ENCODE peak calls at places on chromosomes 16 and 17, in five cellular contexts. One of them, this sample, is unnamed.

GRCh38 chr16:11032000-11032921 is 87.9 kb downstream of the CLEC16A start:
- DNase-seq in fibroblast of lung: peak
- DNase-seq in fibroblast of mammary gland: peak
- DNase-seq in bronchial epithelial cell: peak
- DNase-seq in heart left ventricle: no peak
- DNase-seq in this sample: no peak

GRCh38 chr17:52824542-52824941 is 666.0 kb upstream of the CA10 start:
- DNase-seq in fibroblast of lung: no peak
- DNase-seq in fibroblast of mammary gland: no peak
- DNase-seq in bronchial epithelial cell: no peak
- DNase-seq in heart left ventricle: no peak
- DNase-seq in this sample: no peak

GRCh38 chr16:79869304-79870015 is 268.9 kb upstream of the MAF start:
- DNase-seq in fibroblast of lung: no peak
- DNase-seq in fibroblast of mammary gland: no peak
- DNase-seq in bronchial epithelial cell: no peak
- DNase-seq in heart left ventricle: no peak
- DNase-seq in this sample: no peak

GRCh38 chr17:17963066-17963465 is 9.1 kb downstream of the TOM1L2 start:
- DNase-seq in fibroblast of lung: no peak
- DNase-seq in fibroblast of mammary gland: no peak
- DNase-seq in bronchial epithelial cell: no peak
- DNase-seq in heart left ventricle: no peak
- DNase-seq in this sample: no peak

GRCh38 chr17:82863941-82864720 is 24.3 kb upstream of the ZNF750 start:
- DNase-seq in fibroblast of lung: peak
- DNase-seq in fibroblast of mammary gland: peak
- DNase-seq in bronchial epithelial cell: peak
- DNase-seq in heart left ventricle: no peak
- DNase-seq in this sample: no peak

GRCh38 chr17:31216053-31216751 is 80.8 kb downstream of the OMG start:
- DNase-seq in fibroblast of lung: peak
- DNase-seq in fibroblast of mammary gland: peak
- DNase-seq in bronchial epithelial cell: peak
- DNase-seq in heart left ventricle: no peak
- DNase-seq in this sample: no peak

GRCh38 chr17:66830451-66830850 is 4.5 kb upstream of the CACNG5 start:
- DNase-seq in fibroblast of lung: no peak
- DNase-seq in fibroblast of mammary gland: no peak
- DNase-seq in bronchial epithelial cell: no peak
- DNase-seq in heart left ventricle: no peak
- DNase-seq in this sample: no peak

GRCh38 chr16:70158261-70158939 is 15.2 kb upstream of the CLEC18C start:
- DNase-seq in fibroblast of lung: no peak
- DNase-seq in fibroblast of mammary gland: no peak
- DNase-seq in bronchial epithelial cell: no peak
- DNase-seq in heart left ventricle: no peak
- DNase-seq in this sample: no peak

GRCh38 chr16:54421220-54421619 is 134.6 kb upstream of the IRX3 start:
- DNase-seq in fibroblast of lung: no peak
- DNase-seq in fibroblast of mammary gland: no peak
- DNase-seq in bronchial epithelial cell: no peak
- DNase-seq in heart left ventricle: no peak
- DNase-seq in this sample: no peak

GRCh38 chr17:60151355-60151754 is 1.6 kb downstream of the CA4 start:
- DNase-seq in fibroblast of lung: no peak
- DNase-seq in fibroblast of mammary gland: no peak
- DNase-seq in bronchial epithelial cell: no peak
- DNase-seq in heart left ventricle: no peak
- DNase-seq in this sample: no peak

GRCh38 chr16:77214411-77215138 is 15.4 kb downstream of the SYCE1L start:
- DNase-seq in fibroblast of lung: no peak
- DNase-seq in fibroblast of mammary gland: peak
- DNase-seq in bronchial epithelial cell: no peak
- DNase-seq in heart left ventricle: no peak
- DNase-seq in this sample: no peak

GRCh38 chr17:41835214-41835799 is 725 bp downstream of the NT5C3B start:
- DNase-seq in fibroblast of lung: peak
- DNase-seq in fibroblast of mammary gland: no peak
- DNase-seq in bronchial epithelial cell: no peak
- DNase-seq in heart left ventricle: no peak
- DNase-seq in this sample: no peak

GRCh38 chr17:77317091-77317519 is 176.3 kb downstream of the SEC14L1 start:
- DNase-seq in fibroblast of lung: peak
- DNase-seq in fibroblast of mammary gland: no peak
- DNase-seq in bronchial epithelial cell: no peak
- DNase-seq in heart left ventricle: no peak
- DNase-seq in this sample: no peak

GRCh38 chr17:44147812-44148211 is 6.1 kb downstream of the HROB start:
- DNase-seq in fibroblast of lung: no peak
- DNase-seq in fibroblast of mammary gland: no peak
- DNase-seq in bronchial epithelial cell: no peak
- DNase-seq in heart left ventricle: no peak
- DNase-seq in this sample: no peak

GRCh38 chr17:8079291-8080207 is 8.0 kb downstream of the ALOX12B start:
- DNase-seq in fibroblast of lung: peak
- DNase-seq in fibroblast of mammary gland: peak
- DNase-seq in bronchial epithelial cell: peak
- DNase-seq in heart left ventricle: peak
- DNase-seq in this sample: peak

GRCh38 chr17:8080799-8081219 is 6.7 kb downstream of the ALOX12B start:
- DNase-seq in fibroblast of lung: no peak
- DNase-seq in fibroblast of mammary gland: no peak
- DNase-seq in bronchial epithelial cell: no peak
- DNase-seq in heart left ventricle: no peak
- DNase-seq in this sample: no peak

GRCh38 chr17:8082312-8082711 is 5.2 kb downstream of the ALOX12B start:
- DNase-seq in fibroblast of lung: no peak
- DNase-seq in fibroblast of mammary gland: no peak
- DNase-seq in bronchial epithelial cell: no peak
- DNase-seq in heart left ventricle: no peak
- DNase-seq in this sample: no peak

GRCh38 chr17:8081876-8082275 is 5.6 kb downstream of the ALOX12B start:
- DNase-seq in fibroblast of lung: no peak
- DNase-seq in fibroblast of mammary gland: no peak
- DNase-seq in bronchial epithelial cell: no peak
- DNase-seq in heart left ventricle: no peak
- DNase-seq in this sample: no peak

GRCh38 chr17:8080208-8080798 is 7.2 kb downstream of the ALOX12B start:
- DNase-seq in fibroblast of lung: no peak
- DNase-seq in fibroblast of mammary gland: no peak
- DNase-seq in bronchial epithelial cell: no peak
- DNase-seq in heart left ventricle: no peak
- DNase-seq in this sample: no peak
- TF ChIP-seq CTCF in fibroblast of lung: no peak
- TF ChIP-seq CTCF in fibroblast of mammary gland: no peak
- TF ChIP-seq CTCF in bronchial epithelial cell: no peak
- TF ChIP-seq CTCF in heart left ventricle: no peak
- TF ChIP-seq CTCF in this sample: no peak

GRCh38 chr16:55660026-55660425 is 4.2 kb downstream of the SLC6A2 start:
- DNase-seq in fibroblast of lung: no peak
- DNase-seq in fibroblast of mammary gland: no peak
- DNase-seq in bronchial epithelial cell: no peak
- DNase-seq in heart left ventricle: no peak
- DNase-seq in this sample: no peak
- TF ChIP-seq CTCF in fibroblast of lung: no peak
- TF ChIP-seq CTCF in fibroblast of mammary gland: no peak
- TF ChIP-seq CTCF in bronchial epithelial cell: no peak
- TF ChIP-seq CTCF in heart left ventricle: no peak
- TF ChIP-seq CTCF in this sample: no peak

GRCh38 chr17:47830991-47831933 is at the start of the genes LRRC46 and MRPL10:
- DNase-seq in fibroblast of lung: peak
- DNase-seq in fibroblast of mammary gland: peak
- DNase-seq in bronchial epithelial cell: peak
- DNase-seq in heart left ventricle: peak
- DNase-seq in this sample: peak
- TF ChIP-seq CTCF in fibroblast of lung: peak
- TF ChIP-seq CTCF in fibroblast of mammary gland: peak
- TF ChIP-seq CTCF in bronchial epithelial cell: peak
- TF ChIP-seq CTCF in heart left ventricle: no peak
- TF ChIP-seq CTCF in this sample: no peak

DNA sequence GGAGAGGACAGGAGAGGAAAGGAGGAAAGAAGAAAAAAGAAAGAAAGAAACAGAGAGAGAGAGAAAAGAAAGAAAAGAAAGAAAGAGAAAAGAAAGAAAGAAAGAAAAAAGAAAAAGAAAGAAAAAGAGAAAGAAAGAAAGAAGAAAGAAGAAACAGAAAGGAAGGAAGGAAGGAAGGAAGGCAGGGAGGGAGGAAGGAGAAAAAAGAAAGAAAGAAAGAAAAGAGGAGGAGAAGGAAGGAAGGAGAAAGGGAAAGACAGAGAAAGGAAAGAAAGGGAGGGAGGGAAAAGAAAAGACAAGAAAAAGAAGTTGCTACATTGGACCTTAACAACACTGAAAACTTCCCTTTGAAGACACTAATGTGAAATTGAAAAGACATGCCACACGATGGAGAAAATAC is 56.6 kb upstream of the CCL2 start:
- DNase-seq in fibroblast of lung: no peak
- DNase-seq in fibroblast of mammary gland: no peak
- DNase-seq in bronchial epithelial cell: no peak
- DNase-seq in heart left ventricle: no peak
- DNase-seq in this sample: no peak
- TF ChIP-seq CTCF in fibroblast of lung: no peak
- TF ChIP-seq CTCF in fibroblast of mammary gland: no peak
- TF ChIP-seq CTCF in bronchial epithelial cell: no peak
- TF ChIP-seq CTCF in heart left ventricle: no peak
- TF ChIP-seq CTCF in this sample: no peak

GRCh38 chr17:58396173-58396572 is 21.2 kb downstream of the RNF43 start:
- DNase-seq in fibroblast of lung: no peak
- DNase-seq in fibroblast of mammary gland: no peak
- DNase-seq in bronchial epithelial cell: no peak
- DNase-seq in heart left ventricle: no peak
- DNase-seq in this sample: no peak

GRCh38 chr17:58400826-58401225 is 16.5 kb downstream of the RNF43 start:
- DNase-seq in fibroblast of lung: no peak
- DNase-seq in fibroblast of mammary gland: no peak
- DNase-seq in bronchial epithelial cell: no peak
- DNase-seq in heart left ventricle: no peak
- DNase-seq in this sample: no peak

GRCh38 chr17:58401287-58401686 is 16.0 kb downstream of the RNF43 start:
- DNase-seq in fibroblast of lung: no peak
- DNase-seq in fibroblast of mammary gland: no peak
- DNase-seq in bronchial epithelial cell: no peak
- DNase-seq in heart left ventricle: no peak
- DNase-seq in this sample: no peak

GRCh38 chr17:58399974-58400373 is 17.4 kb downstream of the RNF43 start:
- DNase-seq in fibroblast of lung: no peak
- DNase-seq in fibroblast of mammary gland: no peak
- DNase-seq in bronchial epithelial cell: peak
- DNase-seq in heart left ventricle: no peak
- DNase-seq in this sample: no peak

DNA sequence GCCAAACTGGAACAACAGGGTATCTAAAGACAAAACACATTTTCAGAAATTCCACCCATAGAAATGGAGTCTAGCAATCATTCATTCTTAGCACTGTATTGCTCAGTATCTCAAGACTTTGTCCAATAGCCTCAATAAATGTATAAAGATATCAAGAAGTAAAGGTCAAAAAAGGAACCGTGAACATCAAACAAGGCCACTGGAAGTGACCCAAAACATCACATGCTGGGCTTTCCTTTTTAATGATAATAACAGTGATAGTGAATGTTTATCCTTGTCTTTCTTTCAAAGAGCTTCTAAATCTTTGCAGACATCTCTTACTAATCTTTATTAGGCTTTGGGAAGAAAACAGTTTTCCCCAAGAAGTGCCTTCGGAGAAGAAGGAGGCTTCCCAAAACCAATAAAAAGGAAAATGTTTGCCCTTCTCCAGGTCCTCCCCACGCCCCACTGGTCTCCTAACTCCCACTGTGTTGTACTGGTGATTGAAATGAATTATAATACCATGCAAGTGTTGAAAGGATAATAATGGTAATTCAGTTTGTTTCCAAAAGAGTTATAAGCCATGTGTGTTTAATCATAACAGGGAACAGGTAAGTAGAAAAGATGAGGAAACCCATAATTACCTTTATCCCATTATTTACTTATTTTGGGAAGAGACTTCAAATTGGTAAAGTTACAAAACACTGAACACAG is 18.6 kb downstream of the RNF43 start:
- DNase-seq in fibroblast of lung: no peak
- DNase-seq in fibroblast of mammary gland: no peak
- DNase-seq in bronchial epithelial cell: no peak
- DNase-seq in heart left ventricle: no peak
- DNase-seq in this sample: no peak
- TF ChIP-seq CTCF in fibroblast of lung: no peak
- TF ChIP-seq CTCF in fibroblast of mammary gland: no peak
- TF ChIP-seq CTCF in bronchial epithelial cell: no peak
- TF ChIP-seq CTCF in heart left ventricle: no peak
- TF ChIP-seq CTCF in this sample: no peak